ENCODE peak calls at places on chromosomes 5 and 9, in six cellular contexts. One of them, this sample, is unnamed.

GRCh38 chr9:2241461-2241874 is 226.3 kb downstream of the SMARCA2 start:
- DNase-seq in spleen: peak; percentile 79
- DNase-seq in right cardiac atrium: peak; percentile 51
- DNase-seq in CD4-positive, alpha-beta memory T cell: no peak
- DNase-seq in tibial artery: no peak
- DNase-seq in uterus: peak; percentile 61
- DNase-seq in this sample: peak; percentile 26

GRCh38 chr9:34988218-34989055 is 1.1 kb upstream of the DNAJB5 start:
- DNase-seq in spleen: peak; percentile 88
- DNase-seq in right cardiac atrium: peak; percentile 72
- DNase-seq in CD4-positive, alpha-beta memory T cell: peak; percentile 48
- DNase-seq in tibial artery: no peak
- DNase-seq in uterus: peak; percentile 30
- DNase-seq in this sample: peak; percentile 64

GRCh38 chr9:132408521-132408920 is 1.5 kb upstream of the CFAP77 start:
- DNase-seq in spleen: no peak
- DNase-seq in right cardiac atrium: peak; percentile 58
- DNase-seq in CD4-positive, alpha-beta memory T cell: no peak
- DNase-seq in tibial artery: no peak
- DNase-seq in uterus: no peak
- DNase-seq in this sample: peak; percentile 78

GRCh38 chr5:88676637-88677481 is 206.1 kb downstream of the MEF2C start:
- DNase-seq in spleen: no peak
- DNase-seq in right cardiac atrium: no peak
- DNase-seq in CD4-positive, alpha-beta memory T cell: no peak
- DNase-seq in tibial artery: no peak
- DNase-seq in uterus: no peak
- DNase-seq in this sample: no peak

GRCh38 chr5:1881731-1882336 is 891 bp downstream of the IRX4 start:
- DNase-seq in spleen: no peak
- DNase-seq in right cardiac atrium: no peak
- DNase-seq in CD4-positive, alpha-beta memory T cell: no peak
- DNase-seq in tibial artery: no peak
- DNase-seq in uterus: no peak
- DNase-seq in this sample: no peak

GRCh38 chr9:81879501-81879916 is 48.7 kb upstream of the SPATA31D4 start:
- DNase-seq in spleen: no peak
- DNase-seq in right cardiac atrium: no peak
- DNase-seq in CD4-positive, alpha-beta memory T cell: no peak
- DNase-seq in tibial artery: no peak
- DNase-seq in uterus: no peak
- DNase-seq in this sample: no peak

GRCh38 chr9:99876190-99876589 is 30.3 kb upstream of the STX17 start:
- DNase-seq in spleen: no peak
- DNase-seq in right cardiac atrium: no peak
- DNase-seq in CD4-positive, alpha-beta memory T cell: no peak
- DNase-seq in tibial artery: no peak
- DNase-seq in uterus: no peak
- DNase-seq in this sample: no peak

GRCh38 chr5:126778675-126779403 is 1.9 kb downstream of the LMNB1 start:
- DNase-seq in spleen: no peak
- DNase-seq in right cardiac atrium: no peak
- DNase-seq in CD4-positive, alpha-beta memory T cell: no peak
- DNase-seq in tibial artery: no peak
- DNase-seq in uterus: no peak
- DNase-seq in this sample: no peak

GRCh38 chr9:20340161-20340861 is 282.0 kb downstream of the MLLT3 start:
- DNase-seq in spleen: no peak
- DNase-seq in right cardiac atrium: no peak
- DNase-seq in CD4-positive, alpha-beta memory T cell: no peak
- DNase-seq in tibial artery: no peak
- DNase-seq in uterus: no peak
- DNase-seq in this sample: no peak

DNA sequence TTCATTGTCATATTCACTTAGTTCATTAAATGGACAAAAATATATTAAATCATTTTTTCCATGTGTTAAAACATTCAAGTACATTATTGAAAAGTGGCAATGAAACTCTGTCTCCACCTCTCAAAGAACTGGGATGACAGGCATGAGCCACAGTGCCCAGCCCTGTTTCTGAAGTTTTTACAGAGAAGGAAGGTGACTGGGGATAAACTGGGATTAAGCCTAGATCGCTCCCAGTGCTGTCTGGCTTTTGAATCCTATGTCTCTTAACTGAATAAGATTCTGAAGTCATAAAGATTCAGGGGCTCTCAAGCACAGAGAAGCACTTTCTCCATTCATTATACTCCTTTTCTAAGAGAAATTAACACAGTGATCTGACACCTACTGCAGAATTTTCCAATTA is 88.3 kb downstream of the SLC38A9 start:
- DNase-seq in spleen: no peak
- DNase-seq in right cardiac atrium: no peak
- DNase-seq in CD4-positive, alpha-beta memory T cell: no peak
- DNase-seq in tibial artery: no peak
- DNase-seq in uterus: no peak
- DNase-seq in this sample: no peak
- H3K27ac ChIP-seq in spleen: no peak overlapping the region
- H3K27ac ChIP-seq in right cardiac atrium: no peak overlapping the region
- H3K27ac ChIP-seq in CD4-positive, alpha-beta memory T cell: no peak overlapping the region
- H3K27ac ChIP-seq in tibial artery: no peak overlapping the region
- H3K27ac ChIP-seq in uterus: no peak overlapping the region
- H3K27ac ChIP-seq in this sample: no peak overlapping the region

GRCh38 chr9:136544549-136545064 is 1.2 kb downstream of the NOTCH1 start:
- DNase-seq in spleen: peak; percentile 95
- DNase-seq in right cardiac atrium: peak; percentile 79
- DNase-seq in CD4-positive, alpha-beta memory T cell: peak; percentile 39
- DNase-seq in tibial artery: peak; percentile 56
- DNase-seq in uterus: peak; percentile 63
- DNase-seq in this sample: peak; percentile 79

GRCh38 chr9:136545966-136546696 is at the start of gene NOTCH1:
- DNase-seq in spleen: peak; percentile 99
- DNase-seq in right cardiac atrium: peak; percentile 95
- DNase-seq in CD4-positive, alpha-beta memory T cell: peak; percentile 85
- DNase-seq in tibial artery: peak; percentile 89
- DNase-seq in uterus: peak; percentile 92
- DNase-seq in this sample: peak; percentile 94

GRCh38 chr9:136547508-136548215 is 1.8 kb upstream of the NOTCH1 start:
- DNase-seq in spleen: no peak
- DNase-seq in right cardiac atrium: no peak
- DNase-seq in CD4-positive, alpha-beta memory T cell: no peak
- DNase-seq in tibial artery: no peak
- DNase-seq in uterus: no peak
- DNase-seq in this sample: no peak

GRCh38 chr9:136545065-136545965 is 533 bp downstream of the NOTCH1 start:
- DNase-seq in spleen: peak; percentile 93
- DNase-seq in right cardiac atrium: no peak
- DNase-seq in CD4-positive, alpha-beta memory T cell: peak; percentile 59
- DNase-seq in tibial artery: no peak
- DNase-seq in uterus: peak; percentile 57
- DNase-seq in this sample: no peak

GRCh38 chr9:136546697-136547481 is 1.0 kb upstream of the NOTCH1 start:
- DNase-seq in spleen: no peak
- DNase-seq in right cardiac atrium: peak; percentile 72
- DNase-seq in CD4-positive, alpha-beta memory T cell: peak; percentile 60
- DNase-seq in tibial artery: peak; percentile 80
- DNase-seq in uterus: peak; percentile 87
- DNase-seq in this sample: peak; percentile 77
- H3K4me1 ChIP-seq in spleen: peaks cover 65% of the 10 kb centered on the region
- H3K4me1 ChIP-seq in right cardiac atrium: peaks cover 4% of the 10 kb centered on the region
- H3K4me1 ChIP-seq in CD4-positive, alpha-beta memory T cell: peaks cover 38% of the 10 kb centered on the region
- H3K4me1 ChIP-seq in tibial artery: peaks cover 81% of the 10 kb centered on the region
- H3K4me1 ChIP-seq in uterus: peaks cover 29% of the 10 kb centered on the region
- H3K4me1 ChIP-seq in this sample: peaks cover 66% of the 10 kb centered on the region

DNA sequence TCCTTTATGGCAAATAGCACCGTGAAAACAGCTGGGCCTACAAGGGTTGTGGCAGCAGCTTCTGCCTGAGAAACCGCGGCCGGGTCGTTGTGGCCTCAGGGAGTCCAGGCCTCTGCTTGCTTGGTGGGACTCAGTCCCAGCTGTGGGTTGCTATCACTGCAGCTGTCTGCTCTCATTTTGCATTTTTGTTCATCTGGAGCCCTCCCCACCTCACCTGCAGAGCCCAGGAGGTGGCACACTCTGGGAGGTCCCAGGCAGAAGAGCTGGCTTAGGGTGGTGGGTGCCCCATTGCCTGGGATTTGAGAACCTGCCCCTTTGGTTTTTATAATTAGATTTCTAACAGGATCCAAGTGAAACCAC is 138.4 kb downstream of the GADD45G start:
- DNase-seq in spleen: no peak
- DNase-seq in right cardiac atrium: no peak
- DNase-seq in CD4-positive, alpha-beta memory T cell: no peak
- DNase-seq in tibial artery: no peak
- DNase-seq in uterus: no peak
- DNase-seq in this sample: no peak
- H3K27ac ChIP-seq in spleen: peak overlapping the region; percentile 41
- H3K27ac ChIP-seq in right cardiac atrium: no peak overlapping the region
- H3K27ac ChIP-seq in CD4-positive, alpha-beta memory T cell: peak overlapping the region; percentile 42
- H3K27ac ChIP-seq in tibial artery: no peak overlapping the region
- H3K27ac ChIP-seq in uterus: no peak overlapping the region
- H3K27ac ChIP-seq in this sample: no peak overlapping the region

DNA sequence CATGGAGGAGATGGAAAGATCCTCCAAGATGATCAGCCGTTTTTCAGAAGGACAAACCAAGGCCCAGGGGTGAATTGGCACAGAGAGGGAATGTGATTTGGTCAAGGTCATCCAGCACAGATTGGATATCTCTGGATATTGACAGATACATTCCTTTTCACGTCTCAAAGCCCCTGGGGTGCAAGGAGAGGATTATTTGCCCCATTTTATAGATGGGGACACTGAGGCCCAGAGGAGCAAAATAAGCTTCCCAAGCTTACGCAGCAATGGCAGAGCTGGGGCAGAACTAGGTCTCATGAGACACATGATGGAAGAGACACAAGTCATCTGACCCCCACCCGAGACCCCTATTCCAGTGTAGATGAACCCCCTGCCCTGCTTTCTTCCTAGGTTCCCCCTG is 895 bp upstream of the PDGFRB start:
- DNase-seq in spleen: no peak
- DNase-seq in right cardiac atrium: no peak
- DNase-seq in CD4-positive, alpha-beta memory T cell: no peak
- DNase-seq in tibial artery: no peak
- DNase-seq in uterus: no peak
- DNase-seq in this sample: no peak
- H3K4me1 ChIP-seq in spleen: peaks cover 28% of the 10 kb centered on the region
- H3K4me1 ChIP-seq in right cardiac atrium: no peaks in the 10 kb centered on the region
- H3K4me1 ChIP-seq in CD4-positive, alpha-beta memory T cell: peaks cover 7% of the 10 kb centered on the region
- H3K4me1 ChIP-seq in tibial artery: peaks cover 81% of the 10 kb centered on the region
- H3K4me1 ChIP-seq in uterus: peaks cover 23% of the 10 kb centered on the region
- H3K4me1 ChIP-seq in this sample: peaks cover 57% of the 10 kb centered on the region

GRCh38 chr9:21561502-21561901 is 79.4 kb upstream of the IFNE start:
- DNase-seq in spleen: no peak
- DNase-seq in right cardiac atrium: no peak
- DNase-seq in CD4-positive, alpha-beta memory T cell: no peak
- DNase-seq in tibial artery: no peak
- DNase-seq in uterus: no peak
- DNase-seq in this sample: no peak

GRCh38 chr9:21567926-21568325 is 85.8 kb upstream of the IFNE start:
- DNase-seq in spleen: no peak
- DNase-seq in right cardiac atrium: no peak
- DNase-seq in CD4-positive, alpha-beta memory T cell: no peak
- DNase-seq in tibial artery: no peak
- DNase-seq in uterus: no peak
- DNase-seq in this sample: no peak

GRCh38 chr9:21568484-21568883 is 86.4 kb upstream of the IFNE start:
- DNase-seq in spleen: no peak
- DNase-seq in right cardiac atrium: no peak
- DNase-seq in CD4-positive, alpha-beta memory T cell: no peak
- DNase-seq in tibial artery: no peak
- DNase-seq in uterus: no peak
- DNase-seq in this sample: no peak

GRCh38 chr9:21564186-21564585 is 82.1 kb upstream of the IFNE start:
- DNase-seq in spleen: no peak
- DNase-seq in right cardiac atrium: no peak
- DNase-seq in CD4-positive, alpha-beta memory T cell: no peak
- DNase-seq in tibial artery: no peak
- DNase-seq in uterus: no peak
- DNase-seq in this sample: no peak

GRCh38 chr9:21565137-21565536 is 83.0 kb upstream of the IFNE start:
- DNase-seq in spleen: no peak
- DNase-seq in right cardiac atrium: no peak
- DNase-seq in CD4-positive, alpha-beta memory T cell: no peak
- DNase-seq in tibial artery: no peak
- DNase-seq in uterus: no peak
- DNase-seq in this sample: no peak
- H3K27ac ChIP-seq in spleen: no peak overlapping the region
- H3K27ac ChIP-seq in right cardiac atrium: no peak overlapping the region
- H3K27ac ChIP-seq in CD4-positive, alpha-beta memory T cell: no peak overlapping the region
- H3K27ac ChIP-seq in tibial artery: no peak overlapping the region
- H3K27ac ChIP-seq in uterus: no peak overlapping the region
- H3K27ac ChIP-seq in this sample: no peak overlapping the region

DNA sequence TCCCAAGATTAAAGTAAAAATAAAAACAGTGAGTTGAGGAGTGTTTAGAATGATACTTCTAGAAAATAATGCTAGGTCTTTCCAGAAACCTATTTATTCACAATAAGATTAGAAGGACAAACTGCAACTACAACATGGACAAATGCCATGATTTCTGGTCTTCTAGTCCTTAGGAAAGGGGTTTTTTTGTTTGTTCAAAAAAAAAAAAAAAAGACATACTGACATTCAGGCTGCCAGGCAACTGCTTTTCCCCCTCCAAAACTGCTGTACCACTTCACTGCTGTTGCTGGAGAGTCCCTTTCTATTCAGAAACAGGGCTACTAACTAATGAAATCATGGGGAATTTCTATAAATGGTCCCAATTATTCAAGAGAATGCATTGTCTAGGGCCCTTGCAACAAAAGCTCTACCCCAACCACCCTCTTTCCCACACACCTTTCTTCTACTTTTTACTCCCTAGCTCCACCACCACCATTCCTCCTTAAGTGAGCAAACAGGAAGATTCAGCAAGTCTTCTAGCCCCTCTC is 14.0 kb downstream of the ZNF608 start:
- DNase-seq in spleen: no peak
- DNase-seq in right cardiac atrium: no peak
- DNase-seq in CD4-positive, alpha-beta memory T cell: no peak
- DNase-seq in tibial artery: no peak
- DNase-seq in uterus: no peak
- DNase-seq in this sample: no peak
- H3K4me1 ChIP-seq in spleen: no peaks in the 10 kb centered on the region
- H3K4me1 ChIP-seq in right cardiac atrium: peaks cover 5% of the 10 kb centered on the region
- H3K4me1 ChIP-seq in CD4-positive, alpha-beta memory T cell: no peaks in the 10 kb centered on the region
- H3K4me1 ChIP-seq in tibial artery: peaks cover 13% of the 10 kb centered on the region
- H3K4me1 ChIP-seq in uterus: no peaks in the 10 kb centered on the region
- H3K4me1 ChIP-seq in this sample: peaks cover 53% of the 10 kb centered on the region

GRCh38 chr5:8861764-8862163 is 684.1 kb downstream of the SEMA5A start:
- DNase-seq in spleen: no peak
- DNase-seq in right cardiac atrium: no peak
- DNase-seq in CD4-positive, alpha-beta memory T cell: no peak
- DNase-seq in tibial artery: no peak
- DNase-seq in uterus: no peak
- DNase-seq in this sample: no peak
- H3K27ac ChIP-seq in spleen: no peak overlapping the region
- H3K27ac ChIP-seq in right cardiac atrium: no peak overlapping the region
- H3K27ac ChIP-seq in CD4-positive, alpha-beta memory T cell: no peak overlapping the region
- H3K27ac ChIP-seq in tibial artery: no peak overlapping the region
- H3K27ac ChIP-seq in uterus: no peak overlapping the region
- H3K27ac ChIP-seq in this sample: no peak overlapping the region

This sample was measured in heart right ventricle.